ENCODE peak calls at places on chromosomes 11 and 22, in five cellular contexts. O, E, G, R and D are unnamed samples.

GRCh38 chr11:36471577-36471976 is 38.5 kb downstream of the TRAF6 start:
- DNase-seq in O (no peak), E (no peak), G (no peak), R (no peak), D (no peak)

GRCh38 chr11:118650366-118650765 is 29.1 kb downstream of the TREH start:
- DNase-seq in O (no peak), E (no peak), G (no peak), R (no peak), D (no peak)

GRCh38 chr11:83427943-83428342 is 141.8 kb upstream of the CCDC90B start:
- DNase-seq in O (no peak), E (no peak), G (no peak), R (no peak), D (no peak)

GRCh38 chr22:23565942-23566715 is 14.0 kb downstream of the IGLL1 start:
- DNase-seq in O (peak; percentile 69), E (peak; percentile 67), G (no peak), R (no peak), D (no peak)

GRCh38 chr11:8707541-8708270 is 25.1 kb downstream of the RPL27A start:
- DNase-seq in O (no peak), E (no peak), G (no peak), R (no peak), D (peak; percentile 80)

GRCh38 chr11:2884424-2884815 is 1.2 kb downstream of the CDKN1C start:
- DNase-seq in O (peak; percentile 58), E (peak; percentile 68), G (no peak), R (no peak), D (peak; percentile 66)

GRCh38 chr22:24894220-24894975 is 52.1 kb downstream of the LHFPL7 start:
- DNase-seq in O (peak; percentile 89), E (peak; percentile 17), G (peak; percentile 96), R (no peak), D (peak; percentile 80)

GRCh38 chr22:40002935-40003715 is 8.4 kb downstream of the FAM83F start:
- DNase-seq in O (no peak), E (no peak), G (no peak), R (no peak), D (no peak)

GRCh38 chr11:48111941-48112340 is 104.7 kb upstream of the OR4B1 start:
- DNase-seq in O (no peak), E (peak; percentile 14), G (no peak), R (no peak), D (no peak)

GRCh38 chr11:17161515-17161914 is 46.3 kb downstream of the PIK3C2A start:
- DNase-seq in O (no peak), E (no peak), G (no peak), R (no peak), D (no peak)

GRCh38 chr11:7418916-7419315 is 66.4 kb upstream of the OLFML1 start:
- DNase-seq in O (no peak), E (no peak), G (no peak), R (no peak), D (no peak)

GRCh38 chr11:95688501-95689222 is 100.9 kb downstream of the FAM76B start:
- DNase-seq in O (no peak), E (no peak), G (no peak), R (no peak), D (no peak)

DNA sequence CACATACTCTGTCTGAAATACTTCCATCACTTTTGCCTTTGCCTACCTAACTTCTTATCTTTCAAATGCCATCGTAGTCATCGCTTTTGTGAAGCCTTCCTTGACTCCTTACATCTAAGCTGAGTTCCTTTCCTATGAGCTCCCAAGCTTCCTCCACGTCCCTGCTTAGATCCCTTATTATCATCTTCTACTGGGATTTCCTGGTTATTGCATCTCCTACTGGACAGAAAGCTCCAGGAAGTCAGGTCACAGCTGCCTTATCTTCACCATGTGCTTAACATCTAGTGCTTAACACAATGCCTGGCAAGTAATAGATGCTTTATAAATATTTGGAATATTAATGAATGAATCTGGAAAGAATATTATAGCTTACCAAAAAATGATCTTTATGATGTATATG is 5.9 kb downstream of the YPEL4 start:
- DNase-seq in O (no peak), E (no peak), G (no peak), R (no peak), D (no peak)
- TF ChIP-seq CTCF in O (no peak), E (peak; percentile 27), G (no peak), R (no peak), D (no peak)

GRCh38 chr22:50264946-50265669 is 3.6 kb upstream of the MAPK12 start:
- DNase-seq in O (no peak), E (no peak), G (no peak), R (no peak), D (no peak)

GRCh38 chr22:50267591-50268390 is 2.4 kb downstream of the MAPK11 start:
- DNase-seq in O (peak; percentile 81), E (peak; percentile 67), G (no peak), R (no peak), D (peak; percentile 64)

GRCh38 chr22:50269573-50270301 is 443 bp downstream of the MAPK11 start:
- DNase-seq in O (peak; percentile 53), E (peak; percentile 36), G (no peak), R (no peak), D (peak; percentile 53)

GRCh38 chr22:50268655-50269113 is 1.5 kb downstream of the MAPK11 start:
- DNase-seq in O (no peak), E (no peak), G (no peak), R (no peak), D (no peak)

DNA sequence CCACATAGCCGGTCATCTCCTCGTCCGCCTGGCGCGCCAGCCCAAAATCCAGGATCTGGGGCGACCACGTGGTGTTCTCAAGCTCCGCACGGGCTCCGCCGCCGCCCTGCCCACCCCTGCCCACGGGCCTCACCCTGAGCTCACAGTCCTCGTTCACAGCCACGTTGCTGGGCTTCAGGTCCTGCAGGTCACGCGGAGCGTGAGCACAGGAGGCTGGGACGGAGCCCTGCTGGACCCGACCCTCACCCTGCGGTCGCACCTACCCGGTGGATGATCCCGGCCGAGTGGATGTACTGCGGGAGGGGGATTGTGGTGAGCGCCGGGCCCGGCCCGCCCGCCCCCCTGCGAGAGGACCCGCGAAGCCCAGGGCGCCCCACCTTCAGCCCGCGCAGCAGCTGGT is 3.2 kb downstream of the MAPK11 start:
- DNase-seq in O (no peak), E (no peak), G (no peak), R (no peak), D (no peak)
- H3K4me3 ChIP-seq in O (no peak overlapping the region), E (no peak overlapping the region), G (no peak overlapping the region), R (no peak overlapping the region), D (peak overlapping the region; percentile 61)

GRCh38 chr22:48920776-48921241 is 906.9 kb downstream of the BRD1 start:
- DNase-seq in O (no peak), E (no peak), G (no peak), R (no peak), D (no peak)
- H3K27me3 ChIP-seq in O (no peaks in the 10 kb centered on the region), E (no peaks in the 10 kb centered on the region), G (no peaks in the 10 kb centered on the region), R (no peaks in the 10 kb centered on the region), D (peaks cover 81% of the 10 kb centered on the region)

GRCh38 chr11:77411717-77412441 is 62.0 kb downstream of the PAK1 start:
- DNase-seq in O (peak; percentile 94), E (peak; percentile 86), G (peak; percentile 47), R (peak; percentile 40), D (peak; percentile 81)
- TF ChIP-seq CTCF in O (no peak), E (no peak), G (no peak), R (peak; percentile 29), D (peak; percentile 16)

DNA sequence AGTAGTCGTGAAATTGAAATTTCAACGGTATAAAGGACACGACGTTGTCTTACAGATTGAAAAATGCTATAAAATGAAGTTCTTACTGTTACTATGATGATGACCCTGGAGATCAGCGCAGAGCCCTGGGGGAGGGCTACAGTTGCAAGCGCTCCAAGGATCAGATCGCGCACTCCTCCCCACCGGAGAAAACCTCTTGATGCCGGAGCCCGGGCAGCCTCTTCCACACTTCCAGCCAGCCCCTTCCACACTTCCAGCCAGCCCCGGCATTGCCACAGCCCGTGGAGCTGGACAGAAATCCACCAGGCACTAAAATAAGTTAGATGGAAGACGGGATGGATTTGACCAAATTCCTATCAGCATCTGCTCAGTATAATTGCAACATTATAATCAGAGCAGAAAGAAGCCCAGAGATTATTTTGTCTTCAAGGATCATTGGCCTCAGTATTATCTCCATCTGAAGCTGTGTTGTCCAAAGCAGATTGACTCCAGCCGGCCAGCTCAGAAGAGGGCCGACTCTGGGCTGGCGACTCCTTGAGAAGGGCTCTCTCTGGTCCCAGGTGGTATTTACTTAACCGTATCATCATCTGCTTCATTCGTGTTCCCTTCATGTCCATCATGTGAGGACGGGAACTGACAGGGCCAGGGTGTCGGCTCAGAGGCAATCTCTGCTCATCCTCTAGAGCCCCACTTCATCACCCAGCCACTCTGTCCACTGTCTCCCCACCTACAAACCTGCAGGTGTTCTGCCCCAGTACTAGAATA is 777 bp upstream of the MICAL3 start:
- DNase-seq in O (no peak), E (no peak), G (no peak), R (no peak), D (no peak)
- H3K4me3 ChIP-seq in O (peak overlapping the region; percentile 23), E (no peak overlapping the region), G (peak overlapping the region; percentile 73), R (peak overlapping the region; percentile 69), D (peak overlapping the region; percentile 91)

GRCh38 chr22:22374163-22374562 is 129.6 kb downstream of the VPREB1 start:
- DNase-seq in O (no peak), E (no peak), G (no peak), R (no peak), D (no peak)
- H3K27me3 ChIP-seq in O (peaks cover 11% of the 10 kb centered on the region), E (no peaks in the 10 kb centered on the region), G (peaks cover 18% of the 10 kb centered on the region), R (no peaks in the 10 kb centered on the region), D (peaks cover 45% of the 10 kb centered on the region)

GRCh38 chr22:48554893-48555552 is 1272.7 kb downstream of the BRD1 start:
- DNase-seq in O (peak; percentile 30), E (no peak), G (no peak), R (no peak), D (no peak)
- TF ChIP-seq CTCF in O (no peak), E (no peak), G (no peak), R (no peak), D (no peak)

GRCh38 chr11:76799061-76799804 is 16.1 kb downstream of the TSKU start:
- DNase-seq in O (peak; percentile 92), E (peak; percentile 88), G (no peak), R (no peak), D (peak; percentile 91)

GRCh38 chr11:76797341-76798201 is 14.4 kb downstream of the TSKU start:
- DNase-seq in O (no peak), E (no peak), G (no peak), R (no peak), D (no peak)

GRCh38 chr11:76800466-76801200 is 17.5 kb downstream of the TSKU start:
- DNase-seq in O (no peak), E (no peak), G (no peak), R (no peak), D (no peak)

GRCh38 chr11:76798202-76798581 is 15.0 kb downstream of the TSKU start:
- DNase-seq in O (no peak), E (no peak), G (no peak), R (no peak), D (no peak)

DNA sequence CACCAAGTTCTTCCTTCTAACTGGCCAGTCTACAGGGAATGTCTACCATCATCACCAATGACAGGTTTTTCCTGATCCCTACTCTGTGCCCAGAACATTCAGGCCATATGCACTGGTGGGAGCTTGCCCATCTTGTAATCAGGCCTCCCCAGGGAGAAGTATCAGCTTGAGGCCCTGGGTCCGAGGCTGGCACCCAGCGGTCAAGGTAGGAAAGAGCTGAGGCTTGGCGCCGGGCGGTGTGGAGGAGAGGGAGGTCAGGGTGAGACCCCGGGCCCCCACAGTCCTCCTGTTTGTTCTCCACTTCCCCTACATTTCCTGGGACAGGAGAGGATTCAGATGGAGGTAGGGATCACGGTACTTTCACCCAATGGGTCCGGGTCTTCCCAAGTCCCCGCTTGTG is 15.5 kb downstream of the TSKU start:
- DNase-seq in O (no peak), E (no peak), G (no peak), R (no peak), D (no peak)
- H3K4me3 ChIP-seq in O (no peak overlapping the region), E (no peak overlapping the region), G (no peak overlapping the region), R (no peak overlapping the region), D (peak overlapping the region; percentile 59)